ENCODE peak calls at places on chromosomes 7 and 10, in eight cellular contexts. B is brain microvascular endothelial cell, C is pancreas, A is left lung, Q is BE2C, U is right lobe of liver, R is gastrocnemius medialis, G is body of pancreas. X is an unnamed sample.

GRCh38 chr10:114413398-114413797 is 9.1 kb upstream of the AFAP1L2 start:
- DNase-seq in A (peak; percentile 83), G (peak; percentile 79), C (peak; percentile 82), U (no peak), B (no peak), Q (no peak), R (no peak), X (no peak)

GRCh38 chr10:11879387-11880168 is 56.4 kb downstream of the PROSER2 start:
- DNase-seq in Q (no peak), U (peak; percentile 47), C (no peak), B (no peak), G (no peak), A (no peak), R (no peak), X (no peak)

GRCh38 chr10:114095676-114096331 is 52.1 kb downstream of the ADRB1 start:
- DNase-seq in C (no peak), A (no peak), R (no peak), U (no peak), G (no peak), Q (peak; percentile 14), B (no peak), X (no peak)

GRCh38 chr7:84264341-84264740 is 69.8 kb upstream of the SEMA3A start:
- DNase-seq in G (no peak), A (no peak), U (no peak), B (no peak), C (no peak), R (no peak), Q (no peak), X (no peak)

GRCh38 chr7:135772639-135773019 is 24.0 kb upstream of the FAM180A start:
- DNase-seq in Q (no peak), R (no peak), B (no peak), G (no peak), A (no peak), C (no peak), U (no peak), X (no peak)

GRCh38 chr10:16929067-16929466 is 111.8 kb upstream of the RSU1 start:
- DNase-seq in C (no peak), Q (no peak), B (no peak), A (no peak), G (no peak), R (no peak), U (no peak), X (no peak)

GRCh38 chr10:98295907-98296306 is 27.9 kb upstream of the LOXL4 start:
- DNase-seq in Q (no peak), C (no peak), U (no peak), A (no peak), R (no peak), B (no peak), G (no peak), X (peak; percentile 50)

GRCh38 chr10:125260260-125260659 is 99.9 kb upstream of the CTBP2 start:
- DNase-seq in R (no peak), U (no peak), C (no peak), Q (no peak), B (no peak), A (no peak), G (no peak), X (no peak)

GRCh38 chr7:143407296-143408246 is 1.1 kb downstream of the EPHA1 start:
- DNase-seq in A (no peak), U (no peak), C (no peak), Q (no peak), B (no peak), G (no peak), R (no peak), X (no peak)

GRCh38 chr10:53619678-53620077 is 847.1 kb upstream of the MBL2 start:
- DNase-seq in R (no peak), G (no peak), C (no peak), B (no peak), A (peak; percentile 13), Q (no peak), U (no peak), X (no peak)

GRCh38 chr7:135285547-135285946 is 51.9 kb downstream of the STRA8 start:
- DNase-seq in C (no peak), G (no peak), Q (no peak), R (no peak), U (no peak), B (no peak), A (no peak), X (no peak)

GRCh38 chr10:115979576-115979975 is 293.4 kb downstream of the GFRA1 start:
- DNase-seq in Q (no peak), C (no peak), A (no peak), U (no peak), G (no peak), R (no peak), B (no peak), X (no peak)

GRCh38 chr10:52283174-52283573 is 30.9 kb upstream of the DKK1 start:
- DNase-seq in G (no peak), A (no peak), Q (no peak), U (no peak), B (peak; percentile 2), C (no peak), R (no peak), X (no peak)

GRCh38 chr10:24874133-24874532 is 78.3 kb downstream of the PRTFDC1 start:
- DNase-seq in B (no peak), A (no peak), Q (no peak), C (no peak), U (no peak), R (no peak), G (no peak), X (no peak)

GRCh38 chr7:46810986-46811385 is 770.9 kb downstream of the TNS3 start:
- DNase-seq in A (no peak), G (no peak), Q (no peak), B (no peak), C (no peak), U (no peak), R (no peak), X (no peak)

GRCh38 chr7:30159153-30159552 is 24.4 kb downstream of the MTURN start:
- DNase-seq in Q (no peak), G (no peak), R (no peak), U (no peak), B (no peak), C (no peak), A (no peak), X (no peak)

GRCh38 chr10:43671659-43672555 is 23.2 kb upstream of the ZNF32 start:
- DNase-seq in R (peak; percentile 14), G (peak; percentile 69), U (no peak), A (no peak), C (peak; percentile 55), B (peak; percentile 64), Q (peak; percentile 52), X (no peak)

GRCh38 chr10:70324341-70324861 is 40.6 kb upstream of the NPFFR1 start:
- DNase-seq in Q (no peak), C (no peak), U (no peak), A (no peak), B (no peak), R (no peak), G (no peak), X (no peak)

GRCh38 chr10:15419279-15419874 is 48.3 kb upstream of the FAM171A1 start:
- DNase-seq in R (no peak), U (no peak), G (peak; percentile 55), C (peak; percentile 17), B (peak; percentile 47), A (no peak), Q (peak; percentile 16), X (no peak)

GRCh38 chr7:44633254-44634186 is 27.1 kb downstream of the OGDH start:
- DNase-seq in B (peak; percentile 92), C (peak; percentile 87), U (peak; percentile 66), R (no peak), G (peak; percentile 81), Q (no peak), A (no peak), X (peak; percentile 90)

GRCh38 chr10:51528527-51528926 is 170.9 kb downstream of the CSTF2T start:
- DNase-seq in A (no peak), C (no peak), U (no peak), Q (no peak), B (no peak), R (no peak), G (no peak), X (no peak)

GRCh38 chr7:24971333-24972165 is 8.4 kb downstream of the OSBPL3 start:
- DNase-seq in A (no peak), G (no peak), C (no peak), R (peak; percentile 12), B (peak; percentile 95), Q (peak; percentile 52), U (no peak), X (peak; percentile 75)

DNA sequence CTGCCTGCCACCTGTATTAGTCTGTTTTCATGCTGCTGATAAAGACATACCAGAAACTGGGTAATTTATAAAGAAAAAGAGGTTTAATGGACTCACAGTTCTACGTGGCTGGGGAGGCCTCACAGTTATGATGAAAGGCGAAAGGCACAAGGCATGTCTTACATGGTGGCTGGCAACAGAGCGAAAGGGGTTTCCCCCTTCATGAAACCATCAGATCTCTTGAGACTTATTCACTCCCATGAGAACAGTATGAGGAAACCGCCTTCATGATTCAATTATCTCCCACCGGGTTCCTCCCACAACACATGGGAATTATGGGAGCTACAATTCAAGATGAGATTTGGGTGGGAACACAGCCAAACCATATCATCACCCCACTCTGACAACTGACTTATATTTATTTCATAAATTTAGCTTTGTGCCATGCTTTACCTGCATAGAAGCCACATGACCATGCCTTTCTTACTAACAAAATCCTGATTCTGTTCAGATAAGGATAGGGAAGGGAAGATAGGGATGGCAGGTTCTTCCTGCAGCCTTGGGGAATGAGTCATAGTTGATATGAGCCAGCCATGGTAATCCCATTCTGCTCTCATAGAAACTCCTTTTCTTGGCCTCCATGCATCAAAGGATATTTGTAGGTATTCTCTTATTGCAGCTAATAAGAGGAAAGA is 191.3 kb upstream of the AGK start:
- DNase-seq in U (no peak), C (no peak), R (no peak), A (no peak), B (peak; percentile 9), Q (peak; percentile 25), G (no peak), X (no peak)
- TF ChIP-seq CTCF in U (no peak), C (no peak), R (no peak), A (no peak), B (no peak), Q (no peak), G (no peak), X (no peak)

GRCh38 chr10:133337079-133337725 is 506 bp upstream of the CALY start:
- DNase-seq in Q (no peak), G (no peak), R (no peak), C (no peak), A (peak; percentile 28), B (no peak), U (no peak), X (no peak)
- H3K4me3 ChIP-seq in Q (no peak overlapping the region), G (no peak overlapping the region), R (no peak overlapping the region), C (no peak overlapping the region), A (no peak overlapping the region), B (no peak overlapping the region), U (no peak overlapping the region), X (no peak overlapping the region)

GRCh38 chr7:150971242-150972048 is 6.7 kb downstream of the KCNH2 start:
- DNase-seq in B (no peak), U (no peak), C (no peak), A (peak; percentile 62), R (no peak), Q (peak; percentile 88), G (peak; percentile 23), X (no peak)
- H3K27me3 ChIP-seq in B (peaks cover 71% of the 10 kb centered on the region), U (peaks cover 8% of the 10 kb centered on the region), C (no peaks in the 10 kb centered on the region), A (peaks cover 17% of the 10 kb centered on the region), R (peaks cover 47% of the 10 kb centered on the region), Q (no peaks in the 10 kb centered on the region), G (no peaks in the 10 kb centered on the region), X (peaks cover 16% of the 10 kb centered on the region)

DNA sequence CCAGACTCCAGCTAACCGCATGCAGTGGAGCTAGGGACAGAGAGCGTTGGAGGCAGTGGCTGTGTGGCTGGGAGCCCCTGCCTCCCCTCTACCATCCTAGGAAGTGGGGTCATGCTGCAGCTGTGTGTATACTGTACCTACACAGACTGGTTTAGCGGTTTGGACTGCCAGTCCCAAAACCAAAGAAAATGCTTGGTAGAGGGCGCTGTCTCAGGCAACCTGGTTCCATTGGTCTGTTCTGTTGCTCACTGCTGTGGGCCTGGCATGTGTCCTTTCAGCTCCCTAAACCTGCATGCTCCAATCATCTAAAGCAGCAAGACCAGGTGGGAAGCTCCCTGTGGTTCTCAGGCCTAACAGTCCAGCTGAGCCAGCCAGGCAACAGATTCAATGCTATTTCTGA is 4.5 kb downstream of the RBP4 start:
- DNase-seq in C (no peak), U (no peak), R (no peak), B (no peak), A (no peak), G (no peak), Q (no peak), X (no peak)
- TF ChIP-seq CTCF in C (no peak), U (peak; percentile 11), R (no peak), B (peak; percentile 17), A (no peak), G (no peak), Q (no peak), X (no peak)